ENCODE peak calls at places on chromosome 4, in ten cellular contexts. Y is ovary, N is psoas muscle, X is fibroblast of lung, R is A549, B is adrenal gland, S is stomach, E is lower lobe of right lung, O is sigmoid colon, Q is Caco-2. G is an unnamed sample.
A peak's percentile ranks its signal among the peaks of the same experiment; 100 is the strongest.

GRCh38 chr4:11418610-11419009 is 10.1 kb downstream of the HS3ST1 start:
- DNase-seq in B (no peak), S (no peak), N (no peak), X (peak; percentile 6), Y (no peak), E (no peak), R (no peak), Q (no peak), O (no peak), G (no peak)

GRCh38 chr4:40990202-40990898 is 224.0 kb downstream of the APBB2 start:
- DNase-seq in Y (no peak), S (no peak), O (no peak), R (peak; percentile 55), B (no peak), X (peak; percentile 97), E (no peak), N (no peak), Q (no peak), G (no peak)

GRCh38 chr4:46894841-46895240 is 14.2 kb downstream of the COX7B2 start:
- DNase-seq in E (no peak), Y (no peak), S (no peak), Q (no peak), O (no peak), N (no peak), B (no peak), X (no peak), R (no peak), G (no peak)

GRCh38 chr4:687048-687974 is 1.6 kb downstream of the SLC49A3 start:
- DNase-seq in O (peak; percentile 95), S (peak; percentile 90), E (peak; percentile 94), X (peak; percentile 87), Y (no peak), N (peak; percentile 97), R (peak; percentile 91), B (peak; percentile 99), Q (peak; percentile 70), G (no peak)

GRCh38 chr4:182978152-182978827 is 61.1 kb upstream of the DCTD start:
- DNase-seq in Y (no peak), O (no peak), S (no peak), R (no peak), E (no peak), Q (no peak), N (no peak), B (no peak), X (no peak), G (no peak)

GRCh38 chr4:187304131-187304530 is 580.5 kb upstream of the FAT1 start:
- DNase-seq in Q (no peak), O (no peak), R (no peak), E (no peak), Y (no peak), N (no peak), B (no peak), S (no peak), X (no peak), G (no peak)

GRCh38 chr4:151962138-151962845 is 201.5 kb upstream of the GATB start:
- DNase-seq in Y (no peak), X (no peak), S (no peak), Q (no peak), E (no peak), N (no peak), B (no peak), O (no peak), R (no peak), G (no peak)

GRCh38 chr4:96354036-96354712 is 514.3 kb downstream of the PDHA2 start:
- DNase-seq in X (peak; percentile 7), Y (no peak), B (no peak), N (no peak), R (no peak), S (no peak), Q (no peak), E (no peak), O (no peak), G (no peak)

GRCh38 chr4:99159699-99160098 is 15.6 kb upstream of the ADH4 start:
- DNase-seq in Y (no peak), Q (no peak), S (no peak), E (no peak), N (no peak), O (no peak), X (peak; percentile 25), B (no peak), R (no peak), G (no peak)

GRCh38 chr4:110681381-110681780 is 58.5 kb upstream of the PITX2 start:
- DNase-seq in N (no peak), Q (peak; percentile 13), B (no peak), R (no peak), S (no peak), Y (no peak), X (no peak), O (no peak), E (no peak), G (no peak)

GRCh38 chr4:65089666-65090065 is 580.6 kb downstream of the EPHA5 start:
- DNase-seq in R (no peak), Y (no peak), N (no peak), X (no peak), S (no peak), B (no peak), Q (peak; percentile 2), O (no peak), E (no peak), G (no peak)
- TF ChIP-seq CTCF in R (no peak), Y (no peak), N (no peak), X (no peak), S (no peak), B (no peak), Q (no peak), O (no peak), E (no peak), G (no peak)

GRCh38 chr4:143403551-143403816 is 66.8 kb downstream of the GAB1 start:
- DNase-seq in O (no peak), E (no peak), R (no peak), N (no peak), Y (no peak), S (no peak), B (no peak), X (no peak), Q (no peak), G (no peak)
- H3K4me1 ChIP-seq in O (peaks cover 72% of the 10 kb centered on the region), E (peaks cover 71% of the 10 kb centered on the region), R (no peaks in the 10 kb centered on the region), N (peaks cover 85% of the 10 kb centered on the region), Y (peaks cover 28% of the 10 kb centered on the region), S (peaks cover 18% of the 10 kb centered on the region), B (peaks cover 78% of the 10 kb centered on the region), X (peaks cover 14% of the 10 kb centered on the region), Q (no peaks in the 10 kb centered on the region), G (peaks cover 66% of the 10 kb centered on the region)

GRCh38 chr4:82124365-82124764 is 249.4 kb downstream of the HNRNPD start:
- DNase-seq in N (no peak), Y (no peak), X (no peak), B (no peak), S (no peak), E (no peak), R (no peak), O (no peak), Q (peak; percentile 43), G (no peak)

GRCh38 chr4:82126641-82127040 is 247.2 kb downstream of the HNRNPD start:
- DNase-seq in Q (no peak), S (no peak), N (no peak), X (no peak), Y (no peak), E (no peak), B (no peak), R (no peak), O (no peak), G (no peak)

GRCh38 chr4:82125863-82126297 is 247.9 kb downstream of the HNRNPD start:
- DNase-seq in B (no peak), S (no peak), X (no peak), E (no peak), O (no peak), R (no peak), N (no peak), Y (no peak), Q (peak; percentile 6), G (no peak)

GRCh38 chr4:82125170-82125862 is 248.5 kb downstream of the HNRNPD start:
- DNase-seq in Q (no peak), E (no peak), O (no peak), R (no peak), B (no peak), N (no peak), S (no peak), X (no peak), Y (no peak), G (no peak)

GRCh38 chr4:82123934-82124333 is 249.9 kb downstream of the HNRNPD start:
- DNase-seq in R (no peak), B (no peak), O (no peak), Y (no peak), E (no peak), N (no peak), X (no peak), Q (peak; percentile 33), S (no peak), G (no peak)
- TF ChIP-seq CTCF in R (no peak), B (no peak), O (no peak), Y (no peak), E (no peak), N (no peak), X (no peak), Q (no peak), S (no peak), G (no peak)

GRCh38 chr4:133149364-133149695 is 236 bp downstream of the PCDH10 start:
- DNase-seq in S (no peak), E (no peak), B (no peak), O (no peak), N (no peak), Q (no peak), X (no peak), Y (no peak), R (no peak), G (no peak)

GRCh38 chr4:133147365-133147821 is 1.7 kb upstream of the PCDH10 start:
- DNase-seq in B (no peak), Y (no peak), E (no peak), S (no peak), X (no peak), N (no peak), Q (no peak), R (no peak), O (no peak), G (no peak)

GRCh38 chr4:133147922-133148689 is 988 bp upstream of the PCDH10 start:
- DNase-seq in E (no peak), Q (no peak), S (no peak), X (peak; percentile 73), O (peak; percentile 67), R (no peak), B (no peak), Y (no peak), N (peak; percentile 42), G (no peak)

GRCh38 chr4:133149932-133150642 is 993 bp downstream of the PCDH10 start:
- DNase-seq in S (no peak), X (peak; percentile 13), Q (no peak), Y (no peak), N (no peak), E (no peak), B (no peak), R (no peak), O (peak; percentile 53), G (no peak)

GRCh38 chr4:133148690-133149363 is at the start of gene PCDH10:
- DNase-seq in E (peak; percentile 81), R (peak; percentile 70), X (peak; percentile 95), S (peak; percentile 65), B (peak; percentile 82), Q (no peak), N (peak; percentile 91), O (peak; percentile 94), Y (peak; percentile 89), G (peak; percentile 94)
- H3K4me1 ChIP-seq in E (peaks cover 69% of the 10 kb centered on the region), R (peaks cover 9% of the 10 kb centered on the region), X (peaks cover 5% of the 10 kb centered on the region), S (peaks cover 46% of the 10 kb centered on the region), B (peaks cover 20% of the 10 kb centered on the region), Q (no peaks in the 10 kb centered on the region), N (peaks cover 26% of the 10 kb centered on the region), O (peaks cover 70% of the 10 kb centered on the region), Y (no peaks in the 10 kb centered on the region), G (peaks cover 60% of the 10 kb centered on the region)

G was measured in vagina.